ENCODE peak calls at places on chromosome 13, in five cellular contexts. One of them, this sample, is unnamed. For H3K4me1, the result is how much of the 10 kb centered on the place peaks cover.

GRCh38 chr13:51590966-51591627 is 6.8 kb downstream of the WDFY2 start:
- DNase-seq in lower lobe of right lung: no peak
- DNase-seq in body of pancreas: peak
- DNase-seq in ovary: no peak
- DNase-seq in left ventricle myocardium inferior: no peak
- DNase-seq in this sample: no peak

GRCh38 chr13:93226065-93226622 is 463 bp upstream of the GPC6 start:
- DNase-seq in lower lobe of right lung: no peak
- DNase-seq in body of pancreas: no peak
- DNase-seq in ovary: no peak
- DNase-seq in left ventricle myocardium inferior: no peak
- DNase-seq in this sample: no peak

GRCh38 chr13:51317262-51317661 is 22.2 kb upstream of the SERPINE3 start:
- DNase-seq in lower lobe of right lung: no peak
- DNase-seq in body of pancreas: no peak
- DNase-seq in ovary: no peak
- DNase-seq in left ventricle myocardium inferior: no peak
- DNase-seq in this sample: no peak

GRCh38 chr13:27137759-27138158 is 33.9 kb downstream of the USP12 start:
- DNase-seq in lower lobe of right lung: no peak
- DNase-seq in body of pancreas: no peak
- DNase-seq in ovary: no peak
- DNase-seq in left ventricle myocardium inferior: peak
- DNase-seq in this sample: peak

GRCh38 chr13:48776396-48776795 is 122.7 kb downstream of the CYSLTR2 start:
- DNase-seq in lower lobe of right lung: no peak
- DNase-seq in body of pancreas: no peak
- DNase-seq in ovary: no peak
- DNase-seq in left ventricle myocardium inferior: no peak
- DNase-seq in this sample: no peak

GRCh38 chr13:43573361-43573740 is 213.4 kb downstream of the ENOX1 start:
- DNase-seq in lower lobe of right lung: no peak
- DNase-seq in body of pancreas: no peak
- DNase-seq in ovary: no peak
- DNase-seq in left ventricle myocardium inferior: no peak
- DNase-seq in this sample: no peak

GRCh38 chr13:114005206-114005720 is 31.4 kb upstream of the C13orf46 start:
- DNase-seq in lower lobe of right lung: no peak
- DNase-seq in body of pancreas: no peak
- DNase-seq in ovary: no peak
- DNase-seq in left ventricle myocardium inferior: peak
- DNase-seq in this sample: peak

GRCh38 chr13:45623516-45624090 is 8.1 kb upstream of the ERICH6B start:
- DNase-seq in lower lobe of right lung: no peak
- DNase-seq in body of pancreas: no peak
- DNase-seq in ovary: no peak
- DNase-seq in left ventricle myocardium inferior: no peak
- DNase-seq in this sample: no peak

GRCh38 chr13:25249001-25249543 is 38.2 kb downstream of the MTMR6 start:
- DNase-seq in lower lobe of right lung: no peak
- DNase-seq in body of pancreas: no peak
- DNase-seq in ovary: no peak
- DNase-seq in left ventricle myocardium inferior: no peak
- DNase-seq in this sample: no peak

GRCh38 chr13:36420437-36420891 is 11.8 kb upstream of the CCNA1 start:
- DNase-seq in lower lobe of right lung: peak
- DNase-seq in body of pancreas: peak
- DNase-seq in ovary: peak
- DNase-seq in left ventricle myocardium inferior: peak
- DNase-seq in this sample: peak

GRCh38 chr13:86826232-86826631 is 844.9 kb upstream of the SLITRK5 start:
- DNase-seq in lower lobe of right lung: no peak
- DNase-seq in body of pancreas: no peak
- DNase-seq in ovary: no peak
- DNase-seq in left ventricle myocardium inferior: no peak
- DNase-seq in this sample: no peak

GRCh38 chr13:77896536-77896935 is 22.1 kb downstream of the EDNRB start:
- DNase-seq in lower lobe of right lung: no peak
- DNase-seq in body of pancreas: peak
- DNase-seq in ovary: no peak
- DNase-seq in left ventricle myocardium inferior: no peak
- DNase-seq in this sample: no peak

GRCh38 chr13:50589139-50589538 is 254.4 kb downstream of the DLEU7 start:
- DNase-seq in lower lobe of right lung: no peak
- DNase-seq in body of pancreas: no peak
- DNase-seq in ovary: no peak
- DNase-seq in left ventricle myocardium inferior: no peak
- DNase-seq in this sample: no peak

GRCh38 chr13:94065741-94066140 is 413.7 kb downstream of the DCT start:
- DNase-seq in lower lobe of right lung: no peak
- DNase-seq in body of pancreas: no peak
- DNase-seq in ovary: no peak
- DNase-seq in left ventricle myocardium inferior: no peak
- DNase-seq in this sample: no peak

GRCh38 chr13:71712988-71713653 is 153.9 kb downstream of the DACH1 start:
- DNase-seq in lower lobe of right lung: no peak
- DNase-seq in body of pancreas: no peak
- DNase-seq in ovary: no peak
- DNase-seq in left ventricle myocardium inferior: no peak
- DNase-seq in this sample: no peak

GRCh38 chr13:112972867-112973576 is 4.0 kb downstream of the MCF2L start:
- DNase-seq in lower lobe of right lung: peak
- DNase-seq in body of pancreas: no peak
- DNase-seq in ovary: no peak
- DNase-seq in left ventricle myocardium inferior: peak
- DNase-seq in this sample: no peak

GRCh38 chr13:40591091-40591490 is 75.3 kb downstream of the FOXO1 start:
- DNase-seq in lower lobe of right lung: no peak
- DNase-seq in body of pancreas: no peak
- DNase-seq in ovary: no peak
- DNase-seq in left ventricle myocardium inferior: no peak
- DNase-seq in this sample: no peak
- H3K4me1 ChIP-seq in lower lobe of right lung: half or more
- H3K4me1 ChIP-seq in body of pancreas: half or more
- H3K4me1 ChIP-seq in ovary: under half
- H3K4me1 ChIP-seq in left ventricle myocardium inferior: half or more
- H3K4me1 ChIP-seq in this sample: half or more

DNA sequence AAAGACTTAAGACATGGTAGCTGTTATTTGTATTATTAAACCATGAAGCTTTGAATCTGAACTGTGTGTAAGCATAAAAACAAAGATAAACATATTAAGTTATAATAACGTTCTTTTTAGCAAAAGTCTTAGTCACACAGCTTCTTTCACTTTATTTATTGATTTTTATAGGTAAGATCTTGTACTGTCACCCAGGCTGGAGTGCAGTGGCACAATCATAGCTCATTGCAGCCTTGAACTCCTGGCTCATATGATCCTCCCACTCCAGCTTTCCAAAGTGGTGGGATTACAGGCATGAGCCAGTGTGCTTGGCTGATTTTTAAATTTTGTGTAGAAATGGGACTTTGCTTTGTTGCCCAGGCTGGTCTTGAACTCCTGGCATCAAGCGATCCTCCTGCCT is 13.4 kb downstream of the FARP1 start:
- DNase-seq in lower lobe of right lung: no peak
- DNase-seq in body of pancreas: no peak
- DNase-seq in ovary: no peak
- DNase-seq in left ventricle myocardium inferior: no peak
- DNase-seq in this sample: no peak
- TF ChIP-seq CTCF in lower lobe of right lung: no peak
- TF ChIP-seq CTCF in body of pancreas: no peak
- TF ChIP-seq CTCF in ovary: no peak
- TF ChIP-seq CTCF in left ventricle myocardium inferior: no peak
- TF ChIP-seq CTCF in this sample: no peak

DNA sequence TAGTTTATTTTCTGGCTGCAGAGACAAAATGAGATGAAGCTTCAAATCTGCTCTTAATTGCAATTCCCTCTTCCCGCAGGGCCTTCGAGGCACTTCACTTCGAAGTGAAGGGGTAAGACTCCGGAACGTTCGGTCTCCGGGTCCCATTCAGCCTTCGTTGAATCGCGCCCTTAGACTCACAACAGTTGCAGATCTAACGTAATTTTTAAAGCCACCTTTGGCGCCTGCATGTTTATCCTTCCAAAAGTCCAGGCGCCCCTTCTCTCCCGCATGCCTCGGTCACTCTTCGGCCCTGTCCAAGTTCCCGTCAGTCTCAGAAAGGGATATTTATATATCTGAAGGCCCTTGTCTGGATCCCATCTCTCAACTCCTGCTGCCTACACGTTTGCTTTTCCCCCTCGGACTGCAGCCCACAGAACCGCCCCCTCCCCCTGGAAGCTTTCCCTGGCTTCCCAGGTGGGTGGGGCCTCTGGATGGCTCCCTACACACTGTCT is 912 bp upstream of the KCTD12 start:
- DNase-seq in lower lobe of right lung: no peak
- DNase-seq in body of pancreas: peak
- DNase-seq in ovary: peak
- DNase-seq in left ventricle myocardium inferior: peak
- DNase-seq in this sample: no peak
- H3K27ac ChIP-seq in lower lobe of right lung: peak
- H3K27ac ChIP-seq in body of pancreas: peak
- H3K27ac ChIP-seq in ovary: peak
- H3K27ac ChIP-seq in left ventricle myocardium inferior: peak
- H3K27ac ChIP-seq in this sample: peak

DNA sequence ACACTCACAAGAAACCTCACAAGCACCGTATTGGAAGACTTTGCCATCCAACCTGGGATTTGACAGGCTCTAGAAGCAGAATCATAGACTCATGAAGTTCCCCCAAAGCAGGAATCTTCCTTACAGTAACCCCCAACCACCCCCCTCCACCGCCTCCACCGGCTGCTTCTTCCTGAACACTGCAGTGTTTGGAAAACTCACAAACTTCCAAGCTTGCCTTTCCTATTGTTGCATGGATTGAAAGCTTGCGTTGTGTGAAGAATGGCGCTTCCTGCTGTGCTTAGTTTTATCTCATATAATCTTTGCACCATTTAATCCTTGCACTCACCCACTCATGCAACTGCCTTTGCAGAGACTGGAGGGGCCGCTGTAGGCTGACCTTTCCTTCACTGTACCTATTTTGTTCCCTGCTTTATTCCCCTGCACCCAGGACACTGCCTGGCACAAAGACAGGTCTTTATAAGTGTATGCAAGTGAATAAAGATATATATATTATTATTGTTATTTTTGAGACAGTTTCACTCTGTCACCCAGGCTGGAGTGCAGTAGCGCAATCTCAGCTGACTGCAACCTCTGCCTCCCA is 3.7 kb downstream of the ALOX5AP start:
- DNase-seq in lower lobe of right lung: no peak
- DNase-seq in body of pancreas: no peak
- DNase-seq in ovary: no peak
- DNase-seq in left ventricle myocardium inferior: no peak
- DNase-seq in this sample: no peak
- H3K4me1 ChIP-seq in lower lobe of right lung: under half
- H3K4me1 ChIP-seq in body of pancreas: under half
- H3K4me1 ChIP-seq in ovary: under half
- H3K4me1 ChIP-seq in left ventricle myocardium inferior: under half
- H3K4me1 ChIP-seq in this sample: under half

GRCh38 chr13:32031025-32031814 is at the start of gene FRY:
- DNase-seq in lower lobe of right lung: peak
- DNase-seq in body of pancreas: peak
- DNase-seq in ovary: peak
- DNase-seq in left ventricle myocardium inferior: peak
- DNase-seq in this sample: peak
- TF ChIP-seq CTCF in lower lobe of right lung: no peak
- TF ChIP-seq CTCF in body of pancreas: no peak
- TF ChIP-seq CTCF in ovary: no peak
- TF ChIP-seq CTCF in left ventricle myocardium inferior: peak
- TF ChIP-seq CTCF in this sample: peak

GRCh38 chr13:34469212-34469983 is 472.7 kb upstream of the NBEA start:
- DNase-seq in lower lobe of right lung: no peak
- DNase-seq in body of pancreas: no peak
- DNase-seq in ovary: no peak
- DNase-seq in left ventricle myocardium inferior: no peak
- DNase-seq in this sample: no peak
- H3K27ac ChIP-seq in lower lobe of right lung: no peak
- H3K27ac ChIP-seq in body of pancreas: no peak
- H3K27ac ChIP-seq in ovary: no peak
- H3K27ac ChIP-seq in left ventricle myocardium inferior: no peak
- H3K27ac ChIP-seq in this sample: no peak

GRCh38 chr13:40572961-40573360 is 93.5 kb downstream of the FOXO1 start:
- DNase-seq in lower lobe of right lung: no peak
- DNase-seq in body of pancreas: no peak
- DNase-seq in ovary: no peak
- DNase-seq in left ventricle myocardium inferior: no peak
- DNase-seq in this sample: no peak

GRCh38 chr13:40578055-40578454 is 88.4 kb downstream of the FOXO1 start:
- DNase-seq in lower lobe of right lung: no peak
- DNase-seq in body of pancreas: no peak
- DNase-seq in ovary: no peak
- DNase-seq in left ventricle myocardium inferior: no peak
- DNase-seq in this sample: no peak

GRCh38 chr13:40579535-40579934 is 86.9 kb downstream of the FOXO1 start:
- DNase-seq in lower lobe of right lung: no peak
- DNase-seq in body of pancreas: no peak
- DNase-seq in ovary: no peak
- DNase-seq in left ventricle myocardium inferior: no peak
- DNase-seq in this sample: no peak

GRCh38 chr13:40580566-40581276 is 85.7 kb downstream of the FOXO1 start:
- DNase-seq in lower lobe of right lung: no peak
- DNase-seq in body of pancreas: peak
- DNase-seq in ovary: no peak
- DNase-seq in left ventricle myocardium inferior: no peak
- DNase-seq in this sample: no peak

DNA sequence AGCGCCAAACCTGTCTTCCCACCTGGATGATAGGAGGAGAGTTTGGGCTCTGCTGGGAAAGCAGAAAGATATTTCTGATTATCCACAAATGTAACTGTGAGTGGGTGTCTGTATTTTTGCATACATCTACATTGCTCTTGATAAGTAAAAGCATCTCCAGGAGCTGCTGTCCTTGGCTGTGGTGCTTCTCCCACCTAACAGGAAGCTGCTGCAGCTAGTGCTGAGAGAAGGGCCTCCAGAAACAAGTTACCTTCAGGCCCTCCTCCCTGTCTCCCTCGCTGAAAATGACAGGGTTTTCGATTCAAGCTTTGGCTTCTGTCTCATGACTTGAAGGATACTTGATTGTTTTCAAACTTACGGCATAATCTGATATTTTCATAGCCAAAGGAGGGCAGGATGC is 90.1 kb downstream of the FOXO1 start:
- DNase-seq in lower lobe of right lung: no peak
- DNase-seq in body of pancreas: no peak
- DNase-seq in ovary: no peak
- DNase-seq in left ventricle myocardium inferior: no peak
- DNase-seq in this sample: no peak
- H3K4me1 ChIP-seq in lower lobe of right lung: under half
- H3K4me1 ChIP-seq in body of pancreas: under half
- H3K4me1 ChIP-seq in ovary: half or more
- H3K4me1 ChIP-seq in left ventricle myocardium inferior: half or more
- H3K4me1 ChIP-seq in this sample: half or more

GRCh38 chr13:110705826-110706569 is at the start of gene CARS2:
- DNase-seq in lower lobe of right lung: peak
- DNase-seq in body of pancreas: peak
- DNase-seq in ovary: peak
- DNase-seq in left ventricle myocardium inferior: peak
- DNase-seq in this sample: peak
- TF ChIP-seq CTCF in lower lobe of right lung: peak
- TF ChIP-seq CTCF in body of pancreas: peak
- TF ChIP-seq CTCF in ovary: no peak
- TF ChIP-seq CTCF in left ventricle myocardium inferior: peak
- TF ChIP-seq CTCF in this sample: no peak